ENCODE peak calls at places on chromosomes 12 and 14, in four cellular contexts. M is HCT116, D is HepG2, U is K562. N is an unnamed sample.
A peak's percentile ranks its signal among the peaks of the same experiment; 100 is the strongest.

GRCh38 chr12:105983622-105984325 is 155.0 kb downstream of the NUAK1 start:
- DNase-seq in M (no peak), U (no peak), D (no peak), N (no peak)

GRCh38 chr12:103279444-103279843 is 216.3 kb downstream of the C12orf42 start:
- DNase-seq in D (no peak), M (no peak), U (no peak), N (no peak)

GRCh38 chr14:29741909-29742401 is 185.7 kb downstream of the PRKD1 start:
- DNase-seq in D (no peak), U (no peak), M (no peak), N (no peak)

GRCh38 chr12:120007272-120007671 is 18.2 kb downstream of the BICDL1 start:
- DNase-seq in D (no peak), M (no peak), U (no peak), N (no peak)

GRCh38 chr14:60651936-60652673 is 2.8 kb upstream of the SIX1 start:
- DNase-seq in U (no peak), M (no peak), D (no peak), N (peak; percentile 46)

GRCh38 chr12:76719642-76720041 is 44.3 kb upstream of the ZDHHC17 start:
- DNase-seq in M (no peak), D (no peak), U (no peak), N (no peak)

GRCh38 chr14:70976591-70976990 is 69.3 kb downstream of the PCNX1 start:
- DNase-seq in M (no peak), U (no peak), D (no peak), N (no peak)

GRCh38 chr12:56188786-56189335 is 422 bp downstream of the SMARCC2 start:
- DNase-seq in M (no peak), U (peak; percentile 89), D (no peak), N (peak; percentile 87)

GRCh38 chr12:89251326-89252237 is 100.7 kb downstream of the DUSP6 start:
- DNase-seq in D (no peak), U (no peak), M (no peak), N (no peak)

GRCh38 chr14:34331728-34332623 is 130.1 kb downstream of the SPTSSA start:
- DNase-seq in U (peak; percentile 43), M (peak; percentile 57), D (peak; percentile 95), N (peak; percentile 68)

GRCh38 chr12:13968281-13968680 is 13.1 kb downstream of the GRIN2B start:
- DNase-seq in U (no peak), M (no peak), D (no peak), N (no peak)

GRCh38 chr12:780750-781379 is 28.5 kb downstream of the WNK1 start:
- DNase-seq in D (no peak), U (no peak), M (no peak), N (no peak)
- TF ChIP-seq ELF1 in D (no peak), U (no peak), M (no peak), N (no peak)

GRCh38 chr12:66514581-66514980 is 164.3 kb downstream of the GRIP1 start:
- DNase-seq in M (no peak), D (no peak), U (no peak), N (no peak)

DNA sequence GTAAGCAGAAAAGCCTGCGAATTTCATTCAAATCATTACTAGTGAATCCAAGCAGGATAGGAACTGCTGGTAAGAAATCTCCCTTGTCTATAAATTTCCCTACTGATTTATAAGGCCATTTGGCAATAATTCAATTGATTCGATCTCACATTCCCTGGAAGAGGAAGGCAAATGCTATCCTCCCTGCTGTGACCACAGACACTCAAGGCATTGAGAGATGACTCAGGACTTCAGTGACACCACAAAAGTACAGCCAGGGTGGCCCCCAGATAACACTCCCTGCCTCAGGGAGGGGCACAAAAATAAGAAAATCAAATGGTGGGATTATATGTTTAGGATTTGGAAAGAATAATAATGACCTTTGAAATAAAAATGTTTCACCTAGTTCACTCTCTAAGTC is 162.7 kb downstream of the GRIP1 start:
- DNase-seq in U (peak; percentile 10), D (no peak), M (no peak), N (no peak)
- TF ChIP-seq ELF1 in U (no peak), D (no peak), M (no peak), N (no peak)

GRCh38 chr14:67999290-67999689 is 179.7 kb downstream of the RAD51B start:
- DNase-seq in D (no peak), U (no peak), M (no peak), N (no peak)
- TF ChIP-seq ELF1 in D (no peak), U (no peak), M (no peak), N (no peak)

GRCh38 chr14:72619881-72620280 is 274.0 kb downstream of the DPF3 start:
- DNase-seq in M (no peak), D (no peak), U (no peak), N (no peak)

GRCh38 chr14:72618424-72618823 is 275.5 kb downstream of the DPF3 start:
- DNase-seq in M (no peak), U (no peak), D (no peak), N (no peak)

GRCh38 chr14:72617391-72618011 is 276.4 kb downstream of the DPF3 start:
- DNase-seq in D (no peak), U (no peak), M (no peak), N (no peak)

GRCh38 chr14:72621387-72622065 is 272.4 kb downstream of the DPF3 start:
- DNase-seq in D (no peak), U (no peak), M (no peak), N (no peak)

DNA sequence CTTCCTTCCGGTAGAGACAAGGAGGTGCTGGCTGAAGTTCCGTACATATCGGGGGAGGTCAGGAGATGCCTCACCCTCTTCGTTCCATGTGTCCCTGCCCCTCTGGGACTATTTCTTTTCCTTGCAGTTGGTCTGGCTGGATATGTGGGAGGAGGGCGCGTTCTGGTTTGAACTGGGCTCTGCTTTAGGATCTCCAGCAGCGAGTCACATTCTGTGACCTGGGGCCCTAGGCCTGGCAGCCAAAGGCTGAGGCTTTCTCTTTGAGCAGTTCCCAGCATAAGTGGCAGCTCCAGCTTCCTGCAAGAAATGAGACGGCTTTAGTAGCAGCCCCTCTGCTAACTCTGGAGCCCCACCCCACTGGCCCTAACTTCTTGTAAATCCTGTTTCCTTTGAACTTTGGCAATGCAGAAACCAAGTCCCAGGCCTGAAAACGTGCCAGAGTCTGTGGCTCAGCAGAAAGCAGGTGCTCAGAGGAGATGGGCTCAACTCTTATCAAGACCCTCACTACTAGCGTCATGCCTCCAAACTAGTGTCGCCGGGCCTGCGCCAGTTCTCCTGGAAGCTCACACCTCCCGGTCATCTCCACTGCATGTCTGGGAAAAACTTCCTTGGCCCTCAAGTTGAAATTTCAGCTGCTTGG is 274.7 kb downstream of the DPF3 start:
- DNase-seq in D (no peak), M (no peak), U (no peak), N (no peak)
- TF ChIP-seq ELF1 in D (no peak), M (no peak), U (no peak), N (no peak)

DNA sequence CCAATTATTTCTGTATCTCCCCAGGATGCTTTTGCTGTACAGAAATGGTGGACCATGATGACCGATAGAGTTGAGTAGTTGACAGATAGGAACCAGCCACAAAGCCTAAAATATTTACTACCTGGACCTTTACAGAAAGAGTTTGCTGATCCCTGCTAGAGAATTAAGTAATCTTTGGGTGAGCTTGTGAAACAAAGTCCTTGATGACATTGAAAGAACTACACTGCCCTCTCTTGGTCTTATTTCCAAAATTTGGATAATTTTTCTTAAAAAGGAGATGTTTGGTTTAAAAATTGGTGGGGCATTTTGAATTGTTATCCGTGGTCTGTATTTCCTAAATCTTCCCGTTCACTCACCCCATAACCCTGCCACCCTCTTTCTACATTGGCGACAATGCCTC is 13.7 kb upstream of the TCTN1 start:
- DNase-seq in U (no peak), M (peak; percentile 55), D (peak; percentile 70), N (peak; percentile 30)
- TF ChIP-seq ELF1 in U (no peak), M (no peak), D (no peak), N (no peak)

DNA sequence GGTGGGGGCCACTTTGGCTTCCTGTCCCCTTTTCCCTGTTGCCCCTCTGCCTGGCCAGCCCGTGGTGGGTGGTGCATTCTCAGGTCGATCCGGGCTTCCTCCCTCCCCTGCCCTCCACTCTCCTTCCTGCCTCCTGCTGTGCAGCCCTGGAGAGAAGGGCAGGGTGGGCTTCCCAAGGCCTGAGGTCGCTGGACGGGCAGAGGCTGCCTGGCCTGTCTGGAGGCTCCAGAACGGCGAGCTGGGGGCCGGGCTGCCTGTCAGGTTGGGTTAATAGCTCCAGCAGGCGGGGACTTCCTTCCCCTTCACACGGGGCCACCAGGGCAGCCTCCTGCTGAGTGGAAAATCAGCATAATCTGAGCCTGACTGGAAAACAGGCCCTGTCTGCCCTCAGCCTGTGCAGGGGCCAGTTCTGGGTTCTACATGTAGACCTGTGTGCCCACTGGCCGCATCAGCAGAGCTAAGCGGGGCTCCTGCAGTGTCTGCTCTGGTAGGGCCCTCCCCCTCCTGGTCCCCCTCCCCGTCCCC is 11.3 kb downstream of the KIF26A start:
- DNase-seq in D (no peak), M (no peak), U (no peak), N (peak; percentile 85)
- TF ChIP-seq ELF1 in D (no peak), M (no peak), U (no peak), N (no peak)

DNA sequence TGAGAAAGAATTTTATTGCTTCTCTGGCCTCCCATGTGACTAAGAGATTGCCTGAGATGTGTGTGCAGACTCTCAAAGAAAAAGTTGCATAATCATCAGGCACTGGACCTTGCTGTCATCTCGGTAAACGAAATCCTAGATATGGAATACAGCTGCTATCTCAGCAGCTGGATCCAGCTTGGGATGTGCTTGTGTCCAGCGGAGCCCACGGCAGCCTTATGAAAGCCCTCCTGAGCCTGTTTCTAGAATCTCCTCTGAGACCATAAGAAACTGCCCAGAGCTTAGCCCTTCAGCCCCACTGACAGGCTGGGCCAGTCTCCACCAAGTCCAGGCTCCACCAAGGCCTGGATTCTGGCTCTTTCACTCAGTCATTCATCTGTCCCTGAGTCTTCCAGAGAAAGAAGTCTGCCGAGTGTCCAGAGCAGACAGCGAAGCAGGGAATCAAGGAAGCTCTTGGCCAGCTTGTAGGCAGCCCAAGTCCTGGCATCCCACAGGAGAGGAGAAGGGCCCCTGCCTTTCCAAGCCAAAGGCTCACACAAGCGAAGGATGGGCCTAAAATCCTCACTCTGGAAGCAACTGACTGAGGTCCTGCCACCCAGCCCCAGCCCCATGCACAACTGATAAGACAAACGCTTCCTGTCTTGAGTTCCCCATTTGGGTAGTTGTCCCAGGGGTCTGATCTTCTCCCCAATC is 97.8 kb downstream of the SEC23A start:
- DNase-seq in D (no peak), M (no peak), U (no peak), N (no peak)
- TF ChIP-seq ELF1 in D (no peak), M (no peak), U (no peak), N (no peak)

GRCh38 chr14:67079836-67080235 is 109.4 kb upstream of the GARIN2 start:
- DNase-seq in M (no peak), U (no peak), D (no peak), N (no peak)

GRCh38 chr14:67077914-67078313 is 111.3 kb upstream of the GARIN2 start:
- DNase-seq in U (no peak), M (no peak), D (no peak), N (no peak)
- TF ChIP-seq ELF1 in U (no peak), M (no peak), D (no peak), N (no peak)

N was measured in SK-N-SH.